ENCODE peak calls at places on chromosomes 12 and 14, in eight cellular contexts. One of them, this sample, is unnamed.
A peak's percentile ranks its signal among the peaks of the same experiment; 100 is the strongest.

GRCh38 chr14:32230181-32230580 is 27.1 kb upstream of the RNU6-8 start:
- DNase-seq in EL: peak; percentile 79
- DNase-seq in stimulated activated naive CD8-positive, alpha-beta T cell treated with anti-CD3 and anti-CD28 coated beads, Interleukin-15, Interleukin-2, amounts not matched to agents 100 U/mL and 50 U/mL, for 24 hours: no peak
- DNase-seq in activated T-helper 1 cell treated with Interleukin-2 at 50 U/mL for 16 hours: no peak
- DNase-seq in mucosa of gallbladder: no peak
- DNase-seq in amygdala: no peak
- DNase-seq in activated naive CD8-positive, alpha-beta T cell treated with anti-CD3 and anti-CD28 coated beads, Interleukin-2, amount 50 U/mL, for 24 hours: no peak
- DNase-seq in ACHN: no peak
- DNase-seq in this sample: peak; percentile 32

GRCh38 chr14:31357279-31357678 is 63.1 kb downstream of the HEATR5A start:
- DNase-seq in EL: no peak
- DNase-seq in stimulated activated naive CD8-positive, alpha-beta T cell treated with anti-CD3 and anti-CD28 coated beads, Interleukin-15, Interleukin-2, amounts not matched to agents 100 U/mL and 50 U/mL, for 24 hours: no peak
- DNase-seq in activated T-helper 1 cell treated with Interleukin-2 at 50 U/mL for 16 hours: no peak
- DNase-seq in mucosa of gallbladder: no peak
- DNase-seq in amygdala: no peak
- DNase-seq in activated naive CD8-positive, alpha-beta T cell treated with anti-CD3 and anti-CD28 coated beads, Interleukin-2, amount 50 U/mL, for 24 hours: no peak
- DNase-seq in ACHN: no peak
- DNase-seq in this sample: no peak

GRCh38 chr12:67442347-67442841 is 173.2 kb downstream of the CAND1 start:
- DNase-seq in EL: no peak
- DNase-seq in stimulated activated naive CD8-positive, alpha-beta T cell treated with anti-CD3 and anti-CD28 coated beads, Interleukin-15, Interleukin-2, amounts not matched to agents 100 U/mL and 50 U/mL, for 24 hours: no peak
- DNase-seq in activated T-helper 1 cell treated with Interleukin-2 at 50 U/mL for 16 hours: no peak
- DNase-seq in mucosa of gallbladder: no peak
- DNase-seq in amygdala: no peak
- DNase-seq in activated naive CD8-positive, alpha-beta T cell treated with anti-CD3 and anti-CD28 coated beads, Interleukin-2, amount 50 U/mL, for 24 hours: no peak
- DNase-seq in ACHN: no peak
- DNase-seq in this sample: no peak

GRCh38 chr12:95574799-95575452 is 23.6 kb upstream of the USP44 start:
- DNase-seq in EL: peak; percentile 57
- DNase-seq in stimulated activated naive CD8-positive, alpha-beta T cell treated with anti-CD3 and anti-CD28 coated beads, Interleukin-15, Interleukin-2, amounts not matched to agents 100 U/mL and 50 U/mL, for 24 hours: no peak
- DNase-seq in activated T-helper 1 cell treated with Interleukin-2 at 50 U/mL for 16 hours: no peak
- DNase-seq in mucosa of gallbladder: no peak
- DNase-seq in amygdala: no peak
- DNase-seq in activated naive CD8-positive, alpha-beta T cell treated with anti-CD3 and anti-CD28 coated beads, Interleukin-2, amount 50 U/mL, for 24 hours: no peak
- DNase-seq in ACHN: peak; percentile 75
- DNase-seq in this sample: peak; percentile 60

GRCh38 chr14:34781242-34781641 is 66.8 kb upstream of the CFL2 start:
- DNase-seq in EL: peak; percentile 95
- DNase-seq in stimulated activated naive CD8-positive, alpha-beta T cell treated with anti-CD3 and anti-CD28 coated beads, Interleukin-15, Interleukin-2, amounts not matched to agents 100 U/mL and 50 U/mL, for 24 hours: no peak
- DNase-seq in activated T-helper 1 cell treated with Interleukin-2 at 50 U/mL for 16 hours: no peak
- DNase-seq in mucosa of gallbladder: no peak
- DNase-seq in amygdala: no peak
- DNase-seq in activated naive CD8-positive, alpha-beta T cell treated with anti-CD3 and anti-CD28 coated beads, Interleukin-2, amount 50 U/mL, for 24 hours: no peak
- DNase-seq in ACHN: no peak
- DNase-seq in this sample: peak; percentile 97

GRCh38 chr12:4283512-4284255 is 10.1 kb downstream of the CCND2 start:
- DNase-seq in EL: no peak
- DNase-seq in stimulated activated naive CD8-positive, alpha-beta T cell treated with anti-CD3 and anti-CD28 coated beads, Interleukin-15, Interleukin-2, amounts not matched to agents 100 U/mL and 50 U/mL, for 24 hours: no peak
- DNase-seq in activated T-helper 1 cell treated with Interleukin-2 at 50 U/mL for 16 hours: no peak
- DNase-seq in mucosa of gallbladder: no peak
- DNase-seq in amygdala: peak; percentile 49
- DNase-seq in activated naive CD8-positive, alpha-beta T cell treated with anti-CD3 and anti-CD28 coated beads, Interleukin-2, amount 50 U/mL, for 24 hours: no peak
- DNase-seq in ACHN: no peak
- DNase-seq in this sample: no peak

GRCh38 chr12:30622509-30622908 is 73.2 kb downstream of the IPO8 start:
- DNase-seq in EL: peak; percentile 61
- DNase-seq in stimulated activated naive CD8-positive, alpha-beta T cell treated with anti-CD3 and anti-CD28 coated beads, Interleukin-15, Interleukin-2, amounts not matched to agents 100 U/mL and 50 U/mL, for 24 hours: no peak
- DNase-seq in activated T-helper 1 cell treated with Interleukin-2 at 50 U/mL for 16 hours: no peak
- DNase-seq in mucosa of gallbladder: no peak
- DNase-seq in amygdala: no peak
- DNase-seq in activated naive CD8-positive, alpha-beta T cell treated with anti-CD3 and anti-CD28 coated beads, Interleukin-2, amount 50 U/mL, for 24 hours: no peak
- DNase-seq in ACHN: no peak
- DNase-seq in this sample: peak; percentile 87

GRCh38 chr14:32509632-32510187 is 180.6 kb downstream of the AKAP6 start:
- DNase-seq in EL: peak; percentile 95
- DNase-seq in stimulated activated naive CD8-positive, alpha-beta T cell treated with anti-CD3 and anti-CD28 coated beads, Interleukin-15, Interleukin-2, amounts not matched to agents 100 U/mL and 50 U/mL, for 24 hours: no peak
- DNase-seq in activated T-helper 1 cell treated with Interleukin-2 at 50 U/mL for 16 hours: no peak
- DNase-seq in mucosa of gallbladder: peak; percentile 80
- DNase-seq in amygdala: peak; percentile 71
- DNase-seq in activated naive CD8-positive, alpha-beta T cell treated with anti-CD3 and anti-CD28 coated beads, Interleukin-2, amount 50 U/mL, for 24 hours: no peak
- DNase-seq in ACHN: peak; percentile 16
- DNase-seq in this sample: peak; percentile 73

GRCh38 chr12:53950789-53951576 is 3.7 kb upstream of the HOXC12 start:
- DNase-seq in EL: no peak
- DNase-seq in stimulated activated naive CD8-positive, alpha-beta T cell treated with anti-CD3 and anti-CD28 coated beads, Interleukin-15, Interleukin-2, amounts not matched to agents 100 U/mL and 50 U/mL, for 24 hours: no peak
- DNase-seq in activated T-helper 1 cell treated with Interleukin-2 at 50 U/mL for 16 hours: no peak
- DNase-seq in mucosa of gallbladder: no peak
- DNase-seq in amygdala: no peak
- DNase-seq in activated naive CD8-positive, alpha-beta T cell treated with anti-CD3 and anti-CD28 coated beads, Interleukin-2, amount 50 U/mL, for 24 hours: no peak
- DNase-seq in ACHN: no peak
- DNase-seq in this sample: no peak

GRCh38 chr12:120229583-120230325 is 28.8 kb upstream of the RPLP0 start:
- DNase-seq in EL: peak; percentile 72
- DNase-seq in stimulated activated naive CD8-positive, alpha-beta T cell treated with anti-CD3 and anti-CD28 coated beads, Interleukin-15, Interleukin-2, amounts not matched to agents 100 U/mL and 50 U/mL, for 24 hours: no peak
- DNase-seq in activated T-helper 1 cell treated with Interleukin-2 at 50 U/mL for 16 hours: no peak
- DNase-seq in mucosa of gallbladder: no peak
- DNase-seq in amygdala: no peak
- DNase-seq in activated naive CD8-positive, alpha-beta T cell treated with anti-CD3 and anti-CD28 coated beads, Interleukin-2, amount 50 U/mL, for 24 hours: no peak
- DNase-seq in ACHN: peak; percentile 54
- DNase-seq in this sample: peak; percentile 79

GRCh38 chr14:90897022-90897421 is 80.8 kb upstream of the TTC7B start:
- DNase-seq in EL: no peak
- DNase-seq in stimulated activated naive CD8-positive, alpha-beta T cell treated with anti-CD3 and anti-CD28 coated beads, Interleukin-15, Interleukin-2, amounts not matched to agents 100 U/mL and 50 U/mL, for 24 hours: no peak
- DNase-seq in activated T-helper 1 cell treated with Interleukin-2 at 50 U/mL for 16 hours: no peak
- DNase-seq in mucosa of gallbladder: no peak
- DNase-seq in amygdala: no peak
- DNase-seq in activated naive CD8-positive, alpha-beta T cell treated with anti-CD3 and anti-CD28 coated beads, Interleukin-2, amount 50 U/mL, for 24 hours: no peak
- DNase-seq in ACHN: no peak
- DNase-seq in this sample: no peak

GRCh38 chr12:122866950-122867607 is 28.8 kb downstream of the VPS37B start:
- DNase-seq in EL: no peak
- DNase-seq in stimulated activated naive CD8-positive, alpha-beta T cell treated with anti-CD3 and anti-CD28 coated beads, Interleukin-15, Interleukin-2, amounts not matched to agents 100 U/mL and 50 U/mL, for 24 hours: no peak
- DNase-seq in activated T-helper 1 cell treated with Interleukin-2 at 50 U/mL for 16 hours: no peak
- DNase-seq in mucosa of gallbladder: no peak
- DNase-seq in amygdala: no peak
- DNase-seq in activated naive CD8-positive, alpha-beta T cell treated with anti-CD3 and anti-CD28 coated beads, Interleukin-2, amount 50 U/mL, for 24 hours: no peak
- DNase-seq in ACHN: no peak
- DNase-seq in this sample: no peak

GRCh38 chr14:90940318-90940962 is 120.0 kb downstream of the RPS6KA5 start:
- DNase-seq in EL: no peak
- DNase-seq in stimulated activated naive CD8-positive, alpha-beta T cell treated with anti-CD3 and anti-CD28 coated beads, Interleukin-15, Interleukin-2, amounts not matched to agents 100 U/mL and 50 U/mL, for 24 hours: no peak
- DNase-seq in activated T-helper 1 cell treated with Interleukin-2 at 50 U/mL for 16 hours: no peak
- DNase-seq in mucosa of gallbladder: no peak
- DNase-seq in amygdala: no peak
- DNase-seq in activated naive CD8-positive, alpha-beta T cell treated with anti-CD3 and anti-CD28 coated beads, Interleukin-2, amount 50 U/mL, for 24 hours: no peak
- DNase-seq in ACHN: no peak
- DNase-seq in this sample: no peak

GRCh38 chr12:49578471-49579112 is 10.7 kb upstream of the MCRS1 start:
- DNase-seq in EL: no peak
- DNase-seq in stimulated activated naive CD8-positive, alpha-beta T cell treated with anti-CD3 and anti-CD28 coated beads, Interleukin-15, Interleukin-2, amounts not matched to agents 100 U/mL and 50 U/mL, for 24 hours: no peak
- DNase-seq in activated T-helper 1 cell treated with Interleukin-2 at 50 U/mL for 16 hours: no peak
- DNase-seq in mucosa of gallbladder: no peak
- DNase-seq in amygdala: no peak
- DNase-seq in activated naive CD8-positive, alpha-beta T cell treated with anti-CD3 and anti-CD28 coated beads, Interleukin-2, amount 50 U/mL, for 24 hours: no peak
- DNase-seq in ACHN: no peak
- DNase-seq in this sample: no peak

GRCh38 chr12:24977060-24977459 is 28.2 kb upstream of the BCAT1 start:
- DNase-seq in EL: no peak
- DNase-seq in stimulated activated naive CD8-positive, alpha-beta T cell treated with anti-CD3 and anti-CD28 coated beads, Interleukin-15, Interleukin-2, amounts not matched to agents 100 U/mL and 50 U/mL, for 24 hours: no peak
- DNase-seq in activated T-helper 1 cell treated with Interleukin-2 at 50 U/mL for 16 hours: no peak
- DNase-seq in mucosa of gallbladder: no peak
- DNase-seq in amygdala: no peak
- DNase-seq in activated naive CD8-positive, alpha-beta T cell treated with anti-CD3 and anti-CD28 coated beads, Interleukin-2, amount 50 U/mL, for 24 hours: no peak
- DNase-seq in ACHN: no peak
- DNase-seq in this sample: no peak

GRCh38 chr12:4118017-4118510 is 155.5 kb upstream of the CCND2 start:
- DNase-seq in EL: peak; percentile 75
- DNase-seq in stimulated activated naive CD8-positive, alpha-beta T cell treated with anti-CD3 and anti-CD28 coated beads, Interleukin-15, Interleukin-2, amounts not matched to agents 100 U/mL and 50 U/mL, for 24 hours: no peak
- DNase-seq in activated T-helper 1 cell treated with Interleukin-2 at 50 U/mL for 16 hours: no peak
- DNase-seq in mucosa of gallbladder: peak; percentile 67
- DNase-seq in amygdala: no peak
- DNase-seq in activated naive CD8-positive, alpha-beta T cell treated with anti-CD3 and anti-CD28 coated beads, Interleukin-2, amount 50 U/mL, for 24 hours: no peak
- DNase-seq in ACHN: peak; percentile 41
- DNase-seq in this sample: peak; percentile 65

GRCh38 chr12:75289678-75290200 is 40.4 kb downstream of the CAPS2 start:
- DNase-seq in EL: peak; percentile 17
- DNase-seq in stimulated activated naive CD8-positive, alpha-beta T cell treated with anti-CD3 and anti-CD28 coated beads, Interleukin-15, Interleukin-2, amounts not matched to agents 100 U/mL and 50 U/mL, for 24 hours: no peak
- DNase-seq in activated T-helper 1 cell treated with Interleukin-2 at 50 U/mL for 16 hours: no peak
- DNase-seq in mucosa of gallbladder: no peak
- DNase-seq in amygdala: no peak
- DNase-seq in activated naive CD8-positive, alpha-beta T cell treated with anti-CD3 and anti-CD28 coated beads, Interleukin-2, amount 50 U/mL, for 24 hours: no peak
- DNase-seq in ACHN: peak; percentile 53
- DNase-seq in this sample: peak; percentile 25

GRCh38 chr12:72207756-72208155 is 64.4 kb upstream of the TRHDE start:
- DNase-seq in EL: no peak
- DNase-seq in stimulated activated naive CD8-positive, alpha-beta T cell treated with anti-CD3 and anti-CD28 coated beads, Interleukin-15, Interleukin-2, amounts not matched to agents 100 U/mL and 50 U/mL, for 24 hours: no peak
- DNase-seq in activated T-helper 1 cell treated with Interleukin-2 at 50 U/mL for 16 hours: no peak
- DNase-seq in mucosa of gallbladder: no peak
- DNase-seq in amygdala: no peak
- DNase-seq in activated naive CD8-positive, alpha-beta T cell treated with anti-CD3 and anti-CD28 coated beads, Interleukin-2, amount 50 U/mL, for 24 hours: no peak
- DNase-seq in ACHN: no peak
- DNase-seq in this sample: no peak

GRCh38 chr12:6703631-6704030 is 3.0 kb upstream of the PIANP start:
- DNase-seq in EL: no peak
- DNase-seq in stimulated activated naive CD8-positive, alpha-beta T cell treated with anti-CD3 and anti-CD28 coated beads, Interleukin-15, Interleukin-2, amounts not matched to agents 100 U/mL and 50 U/mL, for 24 hours: no peak
- DNase-seq in activated T-helper 1 cell treated with Interleukin-2 at 50 U/mL for 16 hours: no peak
- DNase-seq in mucosa of gallbladder: no peak
- DNase-seq in amygdala: no peak
- DNase-seq in activated naive CD8-positive, alpha-beta T cell treated with anti-CD3 and anti-CD28 coated beads, Interleukin-2, amount 50 U/mL, for 24 hours: no peak
- DNase-seq in ACHN: no peak
- DNase-seq in this sample: peak; percentile 56

GRCh38 chr12:2256915-2257314 is 204.1 kb downstream of the CACNA1C start:
- DNase-seq in EL: peak; percentile 93
- DNase-seq in stimulated activated naive CD8-positive, alpha-beta T cell treated with anti-CD3 and anti-CD28 coated beads, Interleukin-15, Interleukin-2, amounts not matched to agents 100 U/mL and 50 U/mL, for 24 hours: no peak
- DNase-seq in activated T-helper 1 cell treated with Interleukin-2 at 50 U/mL for 16 hours: no peak
- DNase-seq in mucosa of gallbladder: no peak
- DNase-seq in amygdala: no peak
- DNase-seq in activated naive CD8-positive, alpha-beta T cell treated with anti-CD3 and anti-CD28 coated beads, Interleukin-2, amount 50 U/mL, for 24 hours: no peak
- DNase-seq in ACHN: no peak
- DNase-seq in this sample: peak; percentile 79

GRCh38 chr14:73895939-73896338 is 9.3 kb downstream of the ZNF410 start:
- DNase-seq in EL: no peak
- DNase-seq in stimulated activated naive CD8-positive, alpha-beta T cell treated with anti-CD3 and anti-CD28 coated beads, Interleukin-15, Interleukin-2, amounts not matched to agents 100 U/mL and 50 U/mL, for 24 hours: no peak
- DNase-seq in activated T-helper 1 cell treated with Interleukin-2 at 50 U/mL for 16 hours: no peak
- DNase-seq in mucosa of gallbladder: no peak
- DNase-seq in amygdala: no peak
- DNase-seq in activated naive CD8-positive, alpha-beta T cell treated with anti-CD3 and anti-CD28 coated beads, Interleukin-2, amount 50 U/mL, for 24 hours: no peak
- DNase-seq in ACHN: no peak
- DNase-seq in this sample: no peak

GRCh38 chr14:50675597-50675996 is 7.5 kb upstream of the SAV1 start:
- DNase-seq in EL: peak; percentile 82
- DNase-seq in stimulated activated naive CD8-positive, alpha-beta T cell treated with anti-CD3 and anti-CD28 coated beads, Interleukin-15, Interleukin-2, amounts not matched to agents 100 U/mL and 50 U/mL, for 24 hours: no peak
- DNase-seq in activated T-helper 1 cell treated with Interleukin-2 at 50 U/mL for 16 hours: no peak
- DNase-seq in mucosa of gallbladder: no peak
- DNase-seq in amygdala: no peak
- DNase-seq in activated naive CD8-positive, alpha-beta T cell treated with anti-CD3 and anti-CD28 coated beads, Interleukin-2, amount 50 U/mL, for 24 hours: no peak
- DNase-seq in ACHN: no peak
- DNase-seq in this sample: no peak

GRCh38 chr12:123475256-123475703 is 17.3 kb downstream of the SNRNP35 start:
- DNase-seq in EL: no peak
- DNase-seq in stimulated activated naive CD8-positive, alpha-beta T cell treated with anti-CD3 and anti-CD28 coated beads, Interleukin-15, Interleukin-2, amounts not matched to agents 100 U/mL and 50 U/mL, for 24 hours: no peak
- DNase-seq in activated T-helper 1 cell treated with Interleukin-2 at 50 U/mL for 16 hours: no peak
- DNase-seq in mucosa of gallbladder: no peak
- DNase-seq in amygdala: no peak
- DNase-seq in activated naive CD8-positive, alpha-beta T cell treated with anti-CD3 and anti-CD28 coated beads, Interleukin-2, amount 50 U/mL, for 24 hours: no peak
- DNase-seq in ACHN: no peak
- DNase-seq in this sample: no peak

GRCh38 chr12:34363050-34363673 is 340.9 kb downstream of the ALG10 start:
- DNase-seq in EL: no peak
- DNase-seq in stimulated activated naive CD8-positive, alpha-beta T cell treated with anti-CD3 and anti-CD28 coated beads, Interleukin-15, Interleukin-2, amounts not matched to agents 100 U/mL and 50 U/mL, for 24 hours: no peak
- DNase-seq in activated T-helper 1 cell treated with Interleukin-2 at 50 U/mL for 16 hours: no peak
- DNase-seq in mucosa of gallbladder: no peak
- DNase-seq in amygdala: no peak
- DNase-seq in activated naive CD8-positive, alpha-beta T cell treated with anti-CD3 and anti-CD28 coated beads, Interleukin-2, amount 50 U/mL, for 24 hours: no peak
- DNase-seq in ACHN: no peak
- DNase-seq in this sample: no peak

GRCh38 chr12:11539156-11539555 is 110.3 kb upstream of the ETV6 start:
- DNase-seq in EL: no peak
- DNase-seq in stimulated activated naive CD8-positive, alpha-beta T cell treated with anti-CD3 and anti-CD28 coated beads, Interleukin-15, Interleukin-2, amounts not matched to agents 100 U/mL and 50 U/mL, for 24 hours: no peak
- DNase-seq in activated T-helper 1 cell treated with Interleukin-2 at 50 U/mL for 16 hours: no peak
- DNase-seq in mucosa of gallbladder: no peak
- DNase-seq in amygdala: no peak
- DNase-seq in activated naive CD8-positive, alpha-beta T cell treated with anti-CD3 and anti-CD28 coated beads, Interleukin-2, amount 50 U/mL, for 24 hours: no peak
- DNase-seq in ACHN: no peak
- DNase-seq in this sample: no peak

GRCh38 chr14:74804219-74804825 is 41.2 kb downstream of the YLPM1 start:
- DNase-seq in EL: peak; percentile 62
- DNase-seq in stimulated activated naive CD8-positive, alpha-beta T cell treated with anti-CD3 and anti-CD28 coated beads, Interleukin-15, Interleukin-2, amounts not matched to agents 100 U/mL and 50 U/mL, for 24 hours: peak; percentile 12
- DNase-seq in activated T-helper 1 cell treated with Interleukin-2 at 50 U/mL for 16 hours: no peak
- DNase-seq in mucosa of gallbladder: no peak
- DNase-seq in amygdala: no peak
- DNase-seq in activated naive CD8-positive, alpha-beta T cell treated with anti-CD3 and anti-CD28 coated beads, Interleukin-2, amount 50 U/mL, for 24 hours: no peak
- DNase-seq in ACHN: no peak
- DNase-seq in this sample: peak; percentile 69

GRCh38 chr14:62189698-62190097 is 427.5 kb downstream of the SNAPC1 start:
- DNase-seq in EL: peak; percentile 50
- DNase-seq in stimulated activated naive CD8-positive, alpha-beta T cell treated with anti-CD3 and anti-CD28 coated beads, Interleukin-15, Interleukin-2, amounts not matched to agents 100 U/mL and 50 U/mL, for 24 hours: no peak
- DNase-seq in activated T-helper 1 cell treated with Interleukin-2 at 50 U/mL for 16 hours: no peak
- DNase-seq in mucosa of gallbladder: no peak
- DNase-seq in amygdala: no peak
- DNase-seq in activated naive CD8-positive, alpha-beta T cell treated with anti-CD3 and anti-CD28 coated beads, Interleukin-2, amount 50 U/mL, for 24 hours: no peak
- DNase-seq in ACHN: no peak
- DNase-seq in this sample: no peak

GRCh38 chr12:116244001-116244400 is 33.5 kb downstream of the MED13L start:
- DNase-seq in EL: peak; percentile 26
- DNase-seq in stimulated activated naive CD8-positive, alpha-beta T cell treated with anti-CD3 and anti-CD28 coated beads, Interleukin-15, Interleukin-2, amounts not matched to agents 100 U/mL and 50 U/mL, for 24 hours: no peak
- DNase-seq in activated T-helper 1 cell treated with Interleukin-2 at 50 U/mL for 16 hours: no peak
- DNase-seq in mucosa of gallbladder: peak; percentile 29
- DNase-seq in amygdala: no peak
- DNase-seq in activated naive CD8-positive, alpha-beta T cell treated with anti-CD3 and anti-CD28 coated beads, Interleukin-2, amount 50 U/mL, for 24 hours: no peak
- DNase-seq in ACHN: peak; percentile 69
- DNase-seq in this sample: peak; percentile 81

GRCh38 chr12:67937822-67938221 is 51.4 kb upstream of the IFNG-AS1 start:
- DNase-seq in EL: no peak
- DNase-seq in stimulated activated naive CD8-positive, alpha-beta T cell treated with anti-CD3 and anti-CD28 coated beads, Interleukin-15, Interleukin-2, amounts not matched to agents 100 U/mL and 50 U/mL, for 24 hours: no peak
- DNase-seq in activated T-helper 1 cell treated with Interleukin-2 at 50 U/mL for 16 hours: no peak
- DNase-seq in mucosa of gallbladder: no peak
- DNase-seq in amygdala: no peak
- DNase-seq in activated naive CD8-positive, alpha-beta T cell treated with anti-CD3 and anti-CD28 coated beads, Interleukin-2, amount 50 U/mL, for 24 hours: no peak
- DNase-seq in ACHN: no peak
- DNase-seq in this sample: no peak

GRCh38 chr12:76878045-76878898 is 547 bp downstream of the CSRP2 start:
- DNase-seq in EL: peak; percentile 55
- DNase-seq in stimulated activated naive CD8-positive, alpha-beta T cell treated with anti-CD3 and anti-CD28 coated beads, Interleukin-15, Interleukin-2, amounts not matched to agents 100 U/mL and 50 U/mL, for 24 hours: peak; percentile 31
- DNase-seq in activated T-helper 1 cell treated with Interleukin-2 at 50 U/mL for 16 hours: no peak
- DNase-seq in mucosa of gallbladder: no peak
- DNase-seq in amygdala: no peak
- DNase-seq in activated naive CD8-positive, alpha-beta T cell treated with anti-CD3 and anti-CD28 coated beads, Interleukin-2, amount 50 U/mL, for 24 hours: peak; percentile 26
- DNase-seq in ACHN: peak; percentile 72
- DNase-seq in this sample: peak; percentile 62

GRCh38 chr12:112285600-112286401 is 96.4 kb downstream of the HECTD4 start:
- DNase-seq in EL: no peak
- DNase-seq in stimulated activated naive CD8-positive, alpha-beta T cell treated with anti-CD3 and anti-CD28 coated beads, Interleukin-15, Interleukin-2, amounts not matched to agents 100 U/mL and 50 U/mL, for 24 hours: no peak
- DNase-seq in activated T-helper 1 cell treated with Interleukin-2 at 50 U/mL for 16 hours: no peak
- DNase-seq in mucosa of gallbladder: peak; percentile 35
- DNase-seq in amygdala: no peak
- DNase-seq in activated naive CD8-positive, alpha-beta T cell treated with anti-CD3 and anti-CD28 coated beads, Interleukin-2, amount 50 U/mL, for 24 hours: no peak
- DNase-seq in ACHN: no peak
- DNase-seq in this sample: no peak

GRCh38 chr14:64663174-64663573 is 41.0 kb upstream of the PLEKHG3 start:
- DNase-seq in EL: no peak
- DNase-seq in stimulated activated naive CD8-positive, alpha-beta T cell treated with anti-CD3 and anti-CD28 coated beads, Interleukin-15, Interleukin-2, amounts not matched to agents 100 U/mL and 50 U/mL, for 24 hours: no peak
- DNase-seq in activated T-helper 1 cell treated with Interleukin-2 at 50 U/mL for 16 hours: no peak
- DNase-seq in mucosa of gallbladder: no peak
- DNase-seq in amygdala: no peak
- DNase-seq in activated naive CD8-positive, alpha-beta T cell treated with anti-CD3 and anti-CD28 coated beads, Interleukin-2, amount 50 U/mL, for 24 hours: no peak
- DNase-seq in ACHN: no peak
- DNase-seq in this sample: no peak

GRCh38 chr12:53232641-53233538 is 881 bp upstream of the RARG start:
- DNase-seq in EL: peak; percentile 47
- DNase-seq in stimulated activated naive CD8-positive, alpha-beta T cell treated with anti-CD3 and anti-CD28 coated beads, Interleukin-15, Interleukin-2, amounts not matched to agents 100 U/mL and 50 U/mL, for 24 hours: peak; percentile 53
- DNase-seq in activated T-helper 1 cell treated with Interleukin-2 at 50 U/mL for 16 hours: no peak
- DNase-seq in mucosa of gallbladder: peak; percentile 73
- DNase-seq in amygdala: no peak
- DNase-seq in activated naive CD8-positive, alpha-beta T cell treated with anti-CD3 and anti-CD28 coated beads, Interleukin-2, amount 50 U/mL, for 24 hours: no peak
- DNase-seq in ACHN: peak; percentile 63
- DNase-seq in this sample: peak; percentile 47

GRCh38 chr12:6735448-6736191 is 11.8 kb downstream of the COPS7A start:
- DNase-seq in EL: peak; percentile 56
- DNase-seq in stimulated activated naive CD8-positive, alpha-beta T cell treated with anti-CD3 and anti-CD28 coated beads, Interleukin-15, Interleukin-2, amounts not matched to agents 100 U/mL and 50 U/mL, for 24 hours: peak; percentile 49
- DNase-seq in activated T-helper 1 cell treated with Interleukin-2 at 50 U/mL for 16 hours: peak; percentile 18
- DNase-seq in mucosa of gallbladder: peak; percentile 68
- DNase-seq in amygdala: peak; percentile 22
- DNase-seq in activated naive CD8-positive, alpha-beta T cell treated with anti-CD3 and anti-CD28 coated beads, Interleukin-2, amount 50 U/mL, for 24 hours: peak; percentile 36
- DNase-seq in ACHN: peak; percentile 72
- DNase-seq in this sample: peak; percentile 58